ENCODE peak calls at places on chromosomes 16 and 17, in five cellular contexts. B, V, D, S and K are unnamed samples.
A peak's percentile ranks its signal among the peaks of the same experiment; 100 is the strongest.

GRCh38 chr17:81303385-81303784 is 8.3 kb upstream of the SLC38A10 start:
- DNase-seq in V (no peak), B (no peak), S (no peak), D (no peak), K (no peak)

GRCh38 chr17:7703584-7704574 is 1.1 kb upstream of the EFNB3 start:
- DNase-seq in D (no peak), S (no peak), B (peak; percentile 67), V (peak; percentile 21), K (no peak)

GRCh38 chr16:50373780-50374179 is 5.0 kb upstream of the BRD7 start:
- DNase-seq in D (no peak), V (no peak), B (no peak), S (no peak), K (no peak)

GRCh38 chr16:89565256-89565505 is 4.7 kb downstream of the RPL13 start:
- DNase-seq in B (peak; percentile 28), V (no peak), S (no peak), D (no peak), K (no peak)

GRCh38 chr17:20253323-20253722 is 214.0 kb downstream of the LGALS9B start:
- DNase-seq in V (no peak), D (no peak), B (no peak), S (no peak), K (no peak)

GRCh38 chr16:48160575-48160974 is 4.8 kb upstream of the ABCC12 start:
- DNase-seq in S (no peak), V (no peak), B (no peak), D (no peak), K (no peak)

GRCh38 chr16:66365588-66365987 is 903 bp upstream of the CDH5 start:
- DNase-seq in S (no peak), D (no peak), B (no peak), V (no peak), K (peak; percentile 79)

GRCh38 chr16:68384293-68385255 is 63.7 kb downstream of the SMPD3 start:
- DNase-seq in B (no peak), V (no peak), S (no peak), D (no peak), K (no peak)

GRCh38 chr16:85767569-85767968 is 16.7 kb upstream of the C16orf74 start:
- DNase-seq in B (peak; percentile 46), V (no peak), S (no peak), D (no peak), K (no peak)

GRCh38 chr16:29170393-29171239 is 185.8 kb downstream of the LAT start:
- DNase-seq in S (no peak), B (no peak), V (no peak), D (no peak), K (no peak)

GRCh38 chr17:49699967-49700575 is 7.7 kb downstream of the SLC35B1 start:
- DNase-seq in V (no peak), S (no peak), D (no peak), B (no peak), K (no peak)

GRCh38 chr17:74449773-74450172 is 16.7 kb upstream of the CD300A start:
- DNase-seq in V (no peak), B (no peak), S (no peak), D (no peak), K (no peak)

GRCh38 chr17:67364847-67365761 is 1.3 kb downstream of the PSMD12 start:
- DNase-seq in B (no peak), D (no peak), S (no peak), V (no peak), K (no peak)

GRCh38 chr17:80609757-80610156 is 65.1 kb downstream of the RPTOR start:
- DNase-seq in V (no peak), B (no peak), S (no peak), D (no peak), K (no peak)

GRCh38 chr17:42050360-42051012 is at the start of gene C17orf113:
- DNase-seq in S (no peak), B (peak; percentile 26), D (peak; percentile 17), V (peak; percentile 63), K (peak; percentile 36)

GRCh38 chr17:3557768-3558583 is at the start of gene TRPV3:
- DNase-seq in V (peak; percentile 47), B (peak; percentile 31), S (peak; percentile 24), D (no peak), K (no peak)

GRCh38 chr17:80885922-80886582 is 105.6 kb upstream of the CHMP6 start:
- DNase-seq in S (no peak), D (no peak), B (no peak), V (no peak), K (no peak)

GRCh38 chr16:84543931-84544776 is 39.7 kb upstream of the MEAK7 start:
- DNase-seq in B (peak; percentile 64), V (no peak), S (no peak), D (no peak), K (no peak)

GRCh38 chr16:48247311-48247710 is at the start of gene ABCC11:
- DNase-seq in V (no peak), B (no peak), S (no peak), D (no peak), K (no peak)

GRCh38 chr17:47253541-47254402 is at the start of gene ITGB3:
- DNase-seq in S (peak; percentile 8), D (peak; percentile 5), B (peak; percentile 79), V (peak; percentile 64), K (peak; percentile 89)

GRCh38 chr17:19386276-19386863 is 620 bp downstream of the MFAP4 start:
- DNase-seq in V (no peak), D (no peak), B (no peak), S (no peak), K (peak; percentile 88)

GRCh38 chr17:80453126-80453979 is 23.1 kb downstream of the NPTX1 start:
- DNase-seq in B (no peak), V (no peak), D (no peak), S (no peak), K (no peak)

GRCh38 chr17:74478369-74479100 is 12.1 kb downstream of the CD300A start:
- DNase-seq in S (peak; percentile 34), D (no peak), B (no peak), V (no peak), K (no peak)

GRCh38 chr16:21179983-21180365 is 21.5 kb downstream of the LDAF1 start:
- DNase-seq in D (no peak), B (no peak), V (no peak), S (no peak), K (no peak)

GRCh38 chr17:63940584-63940983 is 8.5 kb upstream of the CD79B start:
- DNase-seq in D (no peak), V (no peak), B (no peak), S (no peak), K (no peak)

GRCh38 chr17:82204831-82205719 is 7.6 kb downstream of the CCDC57 start:
- DNase-seq in B (peak; percentile 65), D (no peak), S (no peak), V (no peak), K (no peak)